ENCODE peak calls at places on chromosome 12, in four cellular contexts. C is non-pigmented ciliary epithelial cell, E is neural crest cell, K is omental fat pad. T is an unnamed sample.

GRCh38 chr12:103504606-103505005 is 8.8 kb upstream of the C12orf42 start:
- DNase-seq in C (no peak), E (no peak), K (no peak), T (no peak)

GRCh38 chr12:66688836-66689439 is 10.1 kb upstream of the GRIP1 start:
- DNase-seq in C (no peak), E (peak; percentile 35), K (no peak), T (peak; percentile 20)

GRCh38 chr12:49867580-49868341 is 24.9 kb upstream of the BCDIN3D start:
- DNase-seq in C (no peak), E (no peak), K (no peak), T (peak; percentile 43)

GRCh38 chr12:75694891-75695290 is 183.5 kb upstream of the KRR1 start:
- DNase-seq in C (no peak), E (no peak), K (no peak), T (no peak)

GRCh38 chr12:41250748-41251147 is 62.6 kb downstream of the PDZRN4 start:
- DNase-seq in C (no peak), E (no peak), K (no peak), T (no peak)

GRCh38 chr12:12735301-12735700 is 18.1 kb downstream of the CDKN1B start:
- DNase-seq in C (no peak), E (no peak), K (no peak), T (peak; percentile 42)

GRCh38 chr12:18139989-18140596 is 50.1 kb upstream of the RERGL start:
- DNase-seq in C (no peak), E (no peak), K (no peak), T (peak; percentile 52)

GRCh38 chr12:26845984-26846383 is 13.0 kb upstream of the ITPR2 start:
- DNase-seq in C (peak; percentile 90), E (no peak), K (no peak), T (peak; percentile 90)

GRCh38 chr12:75479963-75480461 is 543 bp upstream of the GLIPR1 start:
- DNase-seq in C (peak; percentile 20), E (no peak), K (no peak), T (no peak)

GRCh38 chr12:132812631-132813305 is 15.9 kb downstream of the GOLGA3 start:
- DNase-seq in C (peak; percentile 43), E (no peak), K (no peak), T (peak; percentile 92)

GRCh38 chr12:78038541-78038940 is 207.8 kb downstream of the NAV3 start:
- DNase-seq in C (no peak), E (no peak), K (no peak), T (no peak)

GRCh38 chr12:124774462-124775167 is 89.0 kb downstream of the SCARB1 start:
- DNase-seq in C (peak; percentile 87), E (no peak), K (no peak), T (peak; percentile 48)

T was measured in mesenchymal stem cell.